ENCODE peak calls at places on chromosome 2, in nine cellular contexts. H is CD4-positive, alpha-beta T cell; J is stomach; W is transverse colon; A is A549; V is CD8-positive, alpha-beta memory T cell; F is aorta; B is endodermal cell; S is sigmoid colon. Y is an unnamed sample.

GRCh38 chr2:215748446-215748845 is 264.9 kb downstream of the MREG start:
- DNase-seq in B (no peak), V (no peak), W (peak; percentile 19), H (no peak), A (no peak), S (peak; percentile 70), J (no peak), F (no peak), Y (no peak)

GRCh38 chr2:30675758-30676157 is 131.5 kb downstream of the CAPN13 start:
- DNase-seq in A (no peak), W (no peak), S (peak; percentile 22), H (no peak), V (no peak), J (no peak), F (no peak), B (no peak), Y (no peak)

GRCh38 chr2:217756375-217757107 is 246.3 kb downstream of the TNS1 start:
- DNase-seq in J (peak; percentile 61), F (peak; percentile 94), B (peak; percentile 96), W (peak; percentile 57), A (peak; percentile 60), H (peak; percentile 54), S (peak; percentile 87), V (peak; percentile 43), Y (peak; percentile 81)

GRCh38 chr2:237199577-237199976 is 113.9 kb downstream of the COPS8 start:
- DNase-seq in F (no peak), J (no peak), H (no peak), V (no peak), B (peak; percentile 69), S (peak; percentile 56), A (no peak), W (no peak), Y (peak; percentile 1)

GRCh38 chr2:12884713-12885282 is 168.1 kb downstream of the TRIB2 start:
- DNase-seq in W (no peak), V (no peak), H (no peak), A (no peak), F (no peak), B (no peak), S (peak; percentile 74), J (no peak), Y (no peak)

GRCh38 chr2:68675470-68675869 is 32.1 kb downstream of the PROKR1 start:
- DNase-seq in A (no peak), V (no peak), J (no peak), H (no peak), B (no peak), S (no peak), F (no peak), W (no peak), Y (no peak)

GRCh38 chr2:15177103-15177502 is 384.0 kb downstream of the NBAS start:
- DNase-seq in B (no peak), J (no peak), V (peak; percentile 31), F (no peak), W (no peak), H (peak; percentile 7), A (no peak), S (no peak), Y (no peak)

GRCh38 chr2:70643715-70644114 is 90.1 kb upstream of the TGFA start:
- DNase-seq in W (peak; percentile 53), V (no peak), A (peak; percentile 36), B (peak; percentile 85), J (no peak), S (no peak), F (no peak), H (no peak), Y (no peak)

GRCh38 chr2:18915227-18915626 is 325.9 kb upstream of the NT5C1B start:
- DNase-seq in S (no peak), V (no peak), W (no peak), J (no peak), B (no peak), H (no peak), F (no peak), A (no peak), Y (no peak)

GRCh38 chr2:202429164-202429980 is 53.2 kb downstream of the BMPR2 start:
- DNase-seq in A (no peak), S (no peak), J (no peak), V (no peak), B (no peak), F (no peak), W (no peak), H (no peak), Y (no peak)

GRCh38 chr2:140659293-140659692 is 1471.5 kb downstream of the LRP1B start:
- DNase-seq in B (no peak), W (no peak), H (no peak), F (no peak), V (no peak), A (no peak), J (no peak), S (no peak), Y (no peak)

GRCh38 chr2:207725815-207726578 is 14.6 kb downstream of the CCNYL1 start:
- DNase-seq in J (peak; percentile 38), B (no peak), H (no peak), W (no peak), S (no peak), A (no peak), V (no peak), F (no peak), Y (no peak)

GRCh38 chr2:43989549-43989948 is 6.2 kb downstream of the LRPPRC start:
- DNase-seq in A (no peak), V (no peak), B (no peak), W (no peak), H (no peak), F (no peak), S (no peak), J (no peak), Y (no peak)

GRCh38 chr2:43995733-43996533 is at the start of gene LRPPRC:
- DNase-seq in S (peak; percentile 98), J (peak; percentile 94), V (peak; percentile 82), W (peak; percentile 94), H (peak; percentile 80), A (peak; percentile 98), F (peak; percentile 94), B (peak; percentile 96), Y (peak; percentile 97)

GRCh38 chr2:43998263-43998662 is 2.5 kb upstream of the LRPPRC start:
- DNase-seq in V (no peak), S (no peak), B (no peak), W (no peak), F (no peak), J (no peak), A (no peak), H (no peak), Y (no peak)

DNA sequence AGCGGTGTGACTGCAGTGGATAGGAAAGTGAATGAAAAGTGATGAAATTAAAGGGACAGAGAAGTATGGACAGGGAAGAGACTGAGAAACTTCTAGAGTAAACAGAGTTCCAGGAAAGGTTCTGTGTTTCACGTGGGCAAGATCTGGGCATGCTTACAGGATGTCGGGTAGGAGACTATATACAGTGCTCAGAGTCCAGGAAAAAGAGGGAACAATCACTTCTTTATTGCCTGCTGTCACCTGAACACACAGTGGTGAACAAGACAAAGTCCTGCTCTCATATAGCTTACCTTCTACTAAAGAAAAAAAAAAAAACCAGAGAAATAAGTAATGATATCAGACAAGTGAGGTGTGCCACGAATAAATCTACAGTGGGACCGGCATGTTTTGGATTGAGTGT is 2.4 kb downstream of the LRPPRC start:
- DNase-seq in A (no peak), H (no peak), V (no peak), F (no peak), S (no peak), W (no peak), B (no peak), J (no peak), Y (no peak)
- H3K27ac ChIP-seq in A (no peak overlapping the region), H (no peak overlapping the region), V (no peak overlapping the region), F (no peak overlapping the region), S (no peak overlapping the region), W (no peak overlapping the region), B (no peak overlapping the region), J (no peak overlapping the region), Y (no peak overlapping the region)

DNA sequence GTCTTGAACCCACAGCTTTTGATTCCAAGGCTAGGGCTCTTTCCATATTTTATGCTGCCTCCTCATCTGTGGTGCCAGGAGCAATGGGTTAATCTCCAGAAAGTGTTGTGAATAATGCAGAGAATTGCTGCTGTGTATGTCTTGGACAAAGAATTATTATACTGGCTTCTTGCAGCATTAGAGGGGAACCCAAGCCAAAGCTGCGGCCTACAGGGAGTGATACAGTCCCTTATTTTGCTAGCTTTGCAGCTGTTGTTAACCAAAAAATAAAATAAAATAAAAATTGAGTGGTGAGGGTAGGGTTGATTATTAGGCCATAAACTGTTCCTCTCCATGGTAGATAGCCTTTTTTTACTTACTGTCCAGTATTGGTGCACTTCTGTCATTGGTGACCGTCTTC is 16.7 kb downstream of the WIPF1 start:
- DNase-seq in A (no peak), B (no peak), V (no peak), W (no peak), H (no peak), S (no peak), J (no peak), F (no peak), Y (no peak)
- H3K27ac ChIP-seq in A (no peak overlapping the region), B (no peak overlapping the region), V (no peak overlapping the region), W (no peak overlapping the region), H (peak overlapping the region; percentile 39), S (no peak overlapping the region), J (no peak overlapping the region), F (no peak overlapping the region), Y (no peak overlapping the region)

DNA sequence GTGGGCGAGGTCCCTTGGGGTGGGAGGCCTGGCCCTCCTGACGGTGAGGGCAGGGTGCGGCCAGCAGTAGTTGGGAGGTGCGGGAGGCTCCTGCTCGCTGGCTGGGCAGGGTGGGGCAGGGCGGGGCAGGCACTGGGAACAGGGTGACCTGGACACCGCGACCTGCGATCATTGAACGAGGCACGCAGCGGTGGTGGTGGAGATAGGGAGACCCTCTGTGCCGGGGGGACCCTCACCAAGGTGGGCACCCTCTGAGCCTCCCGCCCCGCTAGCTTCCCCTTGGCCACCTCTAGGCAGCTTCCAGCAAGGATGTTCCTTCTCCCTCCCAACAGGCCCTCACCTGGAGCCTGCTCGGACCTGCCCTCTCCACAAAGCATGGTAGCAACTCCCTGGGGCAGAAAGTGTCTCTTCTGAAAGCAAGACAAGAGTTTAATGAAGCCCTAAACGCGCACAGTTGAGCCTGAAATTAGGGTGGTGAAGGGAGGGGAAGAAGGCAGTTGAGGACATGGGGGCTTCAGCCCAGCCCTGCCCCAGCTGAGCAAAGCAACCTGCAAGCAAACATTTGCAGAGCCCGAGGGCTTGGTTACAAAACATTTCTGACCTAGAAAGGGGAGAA is 15.3 kb upstream of the FOSL2 start:
- DNase-seq in F (peak; percentile 69), W (peak; percentile 90), A (no peak), S (no peak), H (no peak), V (no peak), J (peak; percentile 82), B (peak; percentile 36), Y (no peak)
- H3K27ac ChIP-seq in F (no peak overlapping the region), W (peak overlapping the region; percentile 89), A (peak overlapping the region; percentile 38), S (no peak overlapping the region), H (no peak overlapping the region), V (no peak overlapping the region), J (peak overlapping the region; percentile 89), B (no peak overlapping the region), Y (no peak overlapping the region)

DNA sequence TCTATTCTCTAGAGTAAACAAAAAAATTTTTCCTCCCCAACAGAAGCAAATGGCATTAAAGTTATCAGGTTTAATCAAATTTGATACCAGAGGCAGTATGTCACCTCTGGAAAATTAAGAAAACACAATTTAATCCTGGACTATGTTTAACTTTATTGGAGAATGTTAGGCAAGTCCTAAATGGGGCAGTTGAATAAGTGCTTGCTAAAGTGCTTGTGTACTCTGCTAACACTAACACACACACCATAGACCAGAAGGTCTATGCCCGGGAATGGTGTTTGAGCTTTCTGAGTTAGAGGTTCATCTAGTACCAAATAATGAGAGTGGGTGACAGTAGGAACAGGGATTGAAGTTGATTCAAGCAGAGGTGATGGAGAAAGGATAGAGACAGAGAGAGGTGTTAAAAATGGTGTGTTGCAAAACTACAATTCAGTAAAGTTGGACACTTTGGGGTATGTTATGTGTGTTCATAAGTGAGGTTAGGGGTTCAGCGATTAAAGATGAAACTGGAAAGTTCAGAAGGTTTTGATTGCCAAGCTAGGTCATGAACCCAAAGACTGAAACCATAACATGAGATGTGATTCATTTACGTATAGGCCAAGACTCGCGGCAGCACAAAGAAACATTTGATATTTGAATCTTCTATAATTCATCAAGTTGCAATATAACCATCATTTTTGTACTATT is 40.5 kb upstream of the PEX13 start:
- DNase-seq in F (no peak), J (no peak), V (no peak), B (no peak), H (no peak), W (no peak), A (no peak), S (no peak), Y (no peak)
- H3K27ac ChIP-seq in F (no peak overlapping the region), J (no peak overlapping the region), V (no peak overlapping the region), B (no peak overlapping the region), H (no peak overlapping the region), W (no peak overlapping the region), A (no peak overlapping the region), S (no peak overlapping the region), Y (no peak overlapping the region)

Y was measured in testis.